ENCODE peak calls at places on chromosomes 1 and 21, in ten cellular contexts. L is IMR-90, R is fibroblast of lung, C is neural progenitor cell, J is keratinocyte, W is PC-3, A is GM23248, P is K562, H is endothelial cell of umbilical vein, M is HCT116. K is an unnamed sample.

GRCh38 chr1:172054172-172054571 is 212.9 kb downstream of the DNM3 start:
- DNase-seq in L (no peak), R (no peak), C (no peak), J (no peak), W (no peak), A (peak), P (no peak), H (no peak), M (no peak), K (no peak)

GRCh38 chr1:64043328-64043727 is 160.1 kb upstream of the UBE2U start:
- DNase-seq in L (no peak), R (peak), C (no peak), J (no peak), W (no peak), A (peak), P (no peak), H (no peak), M (no peak), K (no peak)

GRCh38 chr1:160083968-160084770 is 2.8 kb downstream of the KCNJ9 start:
- DNase-seq in L (no peak), R (peak), C (peak), J (peak), W (peak), A (peak), P (peak), H (peak), M (peak), K (peak)

GRCh38 chr1:43005460-43006351 is 47.0 kb upstream of the SLC2A1 start:
- DNase-seq in L (no peak), R (no peak), C (peak), J (no peak), W (no peak), A (no peak), P (peak), H (no peak), M (no peak), K (peak)

GRCh38 chr21:41777934-41778815 is 11.3 kb upstream of the RIPK4 start:
- DNase-seq in L (peak), R (peak), C (peak), J (no peak), W (peak), A (peak), P (peak), H (peak), M (peak), K (peak)

GRCh38 chr1:73801912-73802429 is 396.0 kb downstream of the LRRIQ3 start:
- DNase-seq in L (no peak), R (no peak), C (no peak), J (no peak), W (peak), A (no peak), P (no peak), H (no peak), M (no peak), K (no peak)

GRCh38 chr1:169163059-169163458 is 56.6 kb downstream of the ATP1B1 start:
- DNase-seq in L (peak), R (no peak), C (no peak), J (no peak), W (peak), A (no peak), P (no peak), H (no peak), M (peak), K (no peak)

GRCh38 chr1:212317916-212318315 is 32.7 kb downstream of the PPP2R5A start:
- DNase-seq in L (no peak), R (no peak), C (no peak), J (no peak), W (peak), A (no peak), P (no peak), H (no peak), M (no peak), K (no peak)

GRCh38 chr21:44710294-44710665 is 1.1 kb downstream of the TSPEAR start:
- DNase-seq in L (no peak), R (no peak), C (peak), J (no peak), W (no peak), A (no peak), P (no peak), H (no peak), M (no peak), K (peak)

GRCh38 chr1:69919129-69919921 is 286.1 kb downstream of the LRRC40 start:
- DNase-seq in L (no peak), R (no peak), C (no peak), J (no peak), W (no peak), A (no peak), P (no peak), H (no peak), M (no peak), K (peak)

GRCh38 chr1:24415910-24416665 is 486 bp downstream of the NIPAL3 start:
- DNase-seq in L (peak), R (no peak), C (peak), J (no peak), W (peak), A (peak), P (peak), H (no peak), M (no peak), K (peak)

GRCh38 chr1:9198538-9199361 is 35.8 kb upstream of the H6PD start:
- DNase-seq in L (peak), R (peak), C (peak), J (no peak), W (no peak), A (peak), P (no peak), H (peak), M (no peak), K (peak)

GRCh38 chr1:21254335-21254951 is 35.8 kb downstream of the ECE1 start:
- DNase-seq in L (peak), R (peak), C (no peak), J (no peak), W (no peak), A (peak), P (no peak), H (peak), M (no peak), K (no peak)

GRCh38 chr21:40967771-40968170 is 120.8 kb upstream of the DSCAM start:
- DNase-seq in L (no peak), R (no peak), C (peak), J (no peak), W (no peak), A (no peak), P (no peak), H (no peak), M (no peak), K (peak)

GRCh38 chr1:13700521-13701273 is 709 bp downstream of the PRDM2 start:
- DNase-seq in L (peak), R (peak), C (peak), J (no peak), W (peak), A (peak), P (no peak), H (peak), M (no peak), K (peak)

GRCh38 chr1:180720753-180721152 is 88.9 kb downstream of the XPR1 start:
- DNase-seq in L (peak), R (peak), C (no peak), J (no peak), W (peak), A (no peak), P (no peak), H (no peak), M (no peak), K (no peak)

GRCh38 chr1:151037032-151037431 is 646 bp downstream of the BNIPL start:
- DNase-seq in L (no peak), R (no peak), C (no peak), J (no peak), W (no peak), A (no peak), P (no peak), H (no peak), M (no peak), K (no peak)

GRCh38 chr1:181674617-181675016 is 191.3 kb downstream of the CACNA1E start:
- DNase-seq in L (no peak), R (no peak), C (no peak), J (no peak), W (no peak), A (no peak), P (no peak), H (no peak), M (no peak), K (peak)

GRCh38 chr1:200130552-200130951 is 103.0 kb downstream of the NR5A2 start:
- DNase-seq in L (peak), R (no peak), C (no peak), J (no peak), W (peak), A (peak), P (no peak), H (no peak), M (no peak), K (no peak)

GRCh38 chr1:230801441-230801840 is 54.3 kb downstream of the CAPN9 start:
- DNase-seq in L (no peak), R (no peak), C (no peak), J (no peak), W (no peak), A (no peak), P (no peak), H (no peak), M (no peak), K (no peak)

GRCh38 chr1:225341642-225342041 is 86.2 kb downstream of the LBR start:
- DNase-seq in L (no peak), R (no peak), C (no peak), J (no peak), W (peak), A (no peak), P (no peak), H (no peak), M (no peak), K (no peak)

GRCh38 chr1:225348400-225348799 is 79.4 kb downstream of the LBR start:
- DNase-seq in L (no peak), R (no peak), C (no peak), J (no peak), W (no peak), A (no peak), P (no peak), H (no peak), M (no peak), K (no peak)

GRCh38 chr1:225347123-225347683 is 80.6 kb downstream of the LBR start:
- DNase-seq in L (no peak), R (no peak), C (no peak), J (no peak), W (no peak), A (no peak), P (no peak), H (no peak), M (no peak), K (peak)

GRCh38 chr1:225343618-225344017 is 84.2 kb downstream of the LBR start:
- DNase-seq in L (peak), R (peak), C (no peak), J (no peak), W (peak), A (peak), P (no peak), H (peak), M (peak), K (no peak)

DNA sequence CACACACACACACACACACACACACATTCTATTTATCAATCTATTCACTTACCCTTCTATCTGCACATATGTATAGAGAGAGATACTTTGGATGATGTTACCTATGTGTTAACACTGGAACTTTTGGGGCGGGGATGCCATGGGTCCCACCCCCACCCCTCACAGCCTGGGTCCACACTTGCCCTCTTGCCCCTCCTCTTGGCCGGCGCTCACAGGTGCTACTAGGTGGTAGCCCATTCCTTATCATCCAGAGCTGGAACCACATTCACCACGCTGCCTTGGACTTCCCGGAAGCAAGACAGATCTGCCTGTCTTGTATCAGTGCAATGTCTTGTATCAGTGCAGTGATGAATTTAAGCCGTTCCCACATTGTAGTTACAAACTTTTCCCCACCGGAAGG is 85.1 kb downstream of the LBR start:
- DNase-seq in L (no peak), R (no peak), C (no peak), J (no peak), W (no peak), A (no peak), P (no peak), H (no peak), M (no peak), K (peak)
- H2AFZ ChIP-seq in L (no peak), R (no peak), C (peak), J (no peak), W (no peak), A (no peak), P (no peak), H (no peak), M (no peak), K (no peak)

GRCh38 chr21:46662765-46663500 is 27.5 kb downstream of the PRMT2 start:
- DNase-seq in L (no peak), R (no peak), C (no peak), J (no peak), W (no peak), A (peak), P (no peak), H (no peak), M (no peak), K (no peak)

GRCh38 chr21:46663754-46664153 is 28.3 kb downstream of the PRMT2 start:
- DNase-seq in L (no peak), R (no peak), C (no peak), J (no peak), W (no peak), A (no peak), P (no peak), H (no peak), M (no peak), K (no peak)

GRCh38 chr21:46661211-46661625 is 25.7 kb downstream of the PRMT2 start:
- DNase-seq in L (peak), R (peak), C (peak), J (no peak), W (no peak), A (peak), P (no peak), H (peak), M (no peak), K (peak)

GRCh38 chr21:46661627-46662366 is 26.3 kb downstream of the PRMT2 start:
- DNase-seq in L (no peak), R (no peak), C (no peak), J (no peak), W (no peak), A (no peak), P (no peak), H (no peak), M (no peak), K (peak)

GRCh38 chr21:46662367-46662654 is 26.8 kb downstream of the PRMT2 start:
- DNase-seq in L (no peak), R (no peak), C (no peak), J (no peak), W (no peak), A (no peak), P (no peak), H (no peak), M (no peak), K (no peak)
- H2AFZ ChIP-seq in L (no peak), R (no peak), C (no peak), J (no peak), W (no peak), A (no peak), P (no peak), H (no peak), M (no peak), K (no peak)

DNA sequence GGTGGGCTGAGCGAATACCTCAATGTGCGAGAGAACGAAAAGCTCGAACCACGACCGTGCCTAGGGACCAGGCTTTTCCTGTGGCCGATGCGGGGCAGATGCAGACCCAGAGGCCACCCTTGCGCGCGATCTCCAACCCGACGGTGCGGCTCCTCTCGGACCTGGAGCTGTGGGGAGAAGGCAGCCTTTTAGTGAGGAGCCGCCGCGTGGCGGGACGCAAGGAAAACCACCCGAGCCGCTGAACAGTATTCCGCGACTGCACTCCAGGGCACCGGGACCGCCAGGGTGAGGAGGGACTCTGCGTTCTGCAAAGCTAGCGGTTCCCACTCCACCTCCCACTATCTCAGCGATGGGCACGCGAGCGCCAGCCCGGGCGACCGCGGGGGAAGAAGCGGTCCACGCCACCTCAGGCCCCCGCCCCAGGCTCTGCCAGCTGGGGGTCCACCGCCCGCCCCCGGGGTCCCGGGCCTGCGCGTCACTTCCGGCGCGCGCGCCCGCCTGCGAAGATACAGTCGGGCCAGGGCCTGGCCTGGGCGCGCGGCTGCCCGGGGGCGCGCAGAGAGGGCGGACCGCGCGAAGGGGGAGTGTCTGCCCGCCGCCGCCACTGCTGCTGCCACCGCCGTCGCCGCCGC is 66.5 kb upstream of the PRKACB start:
- DNase-seq in L (peak), R (peak), C (peak), J (no peak), W (peak), A (peak), P (peak), H (peak), M (peak), K (peak)
- H2AFZ ChIP-seq in L (peak), R (peak), C (peak), J (peak), W (peak), A (peak), P (peak), H (peak), M (no peak), K (peak)

GRCh38 chr1:197021716-197022115 is 44.4 kb downstream of the CFHR5 start:
- DNase-seq in L (no peak), R (no peak), C (no peak), J (no peak), W (no peak), A (no peak), P (no peak), H (no peak), M (no peak), K (peak)
- H2AFZ ChIP-seq in L (no peak), R (no peak), C (peak), J (no peak), W (no peak), A (no peak), P (no peak), H (peak), M (no peak), K (peak)

GRCh38 chr21:16343776-16344175 is 614.0 kb downstream of the USP25 start:
- DNase-seq in L (no peak), R (no peak), C (no peak), J (no peak), W (no peak), A (no peak), P (no peak), H (no peak), M (no peak), K (no peak)
- H2AFZ ChIP-seq in L (no peak), R (no peak), C (no peak), J (no peak), W (no peak), A (no peak), P (no peak), H (no peak), M (no peak), K (no peak)

GRCh38 chr1:232629250-232630046 is 485 bp downstream of the SIPA1L2 start:
- DNase-seq in L (no peak), R (peak), C (peak), J (no peak), W (peak), A (peak), P (no peak), H (peak), M (no peak), K (peak)
- H2AFZ ChIP-seq in L (peak), R (no peak), C (peak), J (peak), W (peak), A (peak), P (no peak), H (peak), M (no peak), K (peak)

GRCh38 chr1:111515291-111516007 is 12.0 kb upstream of the ADORA3 start:
- DNase-seq in L (peak), R (peak), C (no peak), J (no peak), W (no peak), A (peak), P (no peak), H (peak), M (no peak), K (peak)
- H2AFZ ChIP-seq in L (peak), R (peak), C (no peak), J (peak), W (no peak), A (peak), P (peak), H (peak), M (no peak), K (peak)

DNA sequence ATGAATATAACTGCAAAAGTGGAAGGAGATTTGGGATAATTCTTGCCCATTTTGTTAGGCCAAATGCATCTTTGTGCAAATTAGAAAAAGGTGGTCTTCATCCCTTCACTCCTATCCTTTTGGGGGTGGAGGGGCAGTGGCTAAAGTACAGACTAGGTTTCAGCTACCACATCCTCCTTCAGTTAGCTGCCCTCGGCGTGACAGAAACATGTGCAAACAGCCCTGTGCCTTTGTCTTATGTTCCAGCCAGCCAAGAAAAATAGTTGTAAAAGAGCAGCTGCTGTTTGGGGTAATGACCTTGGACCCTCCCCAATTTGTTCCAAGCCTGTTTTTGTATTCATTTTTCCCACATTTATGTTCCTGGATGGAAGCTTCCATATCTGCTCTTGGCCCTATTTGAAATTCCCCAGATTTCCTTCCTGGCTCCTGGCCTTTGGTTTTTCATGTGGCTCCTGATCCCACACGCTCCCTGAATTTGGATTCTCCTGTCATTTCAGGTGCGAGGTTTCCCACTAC is 8.3 kb upstream of the LGALS8 start:
- DNase-seq in L (no peak), R (no peak), C (no peak), J (no peak), W (peak), A (no peak), P (no peak), H (peak), M (no peak), K (no peak)
- H2AFZ ChIP-seq in L (no peak), R (no peak), C (no peak), J (peak), W (peak), A (no peak), P (peak), H (no peak), M (no peak), K (peak)

GRCh38 chr1:236063919-236064673 is 794 bp downstream of the NID1 start:
- DNase-seq in L (peak), R (peak), C (peak), J (no peak), W (peak), A (peak), P (no peak), H (peak), M (no peak), K (peak)
- H2AFZ ChIP-seq in L (peak), R (peak), C (peak), J (peak), W (peak), A (peak), P (no peak), H (peak), M (no peak), K (peak)